ENCODE peak calls at places on chromosomes 6 and 20, in ten cellular contexts. One of them, this sample, is unnamed.

GRCh38 chr6:9606435-9607134 is 808.3 kb downstream of the TFAP2A start:
- DNase-seq in adipocyte: no peak
- DNase-seq in CD4-positive, CD25-positive, alpha-beta regulatory T cell: no peak
- DNase-seq in heart left ventricle: no peak
- DNase-seq in CD8-positive, alpha-beta memory T cell: no peak
- DNase-seq in left ventricle myocardium inferior: no peak
- DNase-seq in effector memory CD4-positive, alpha-beta T cell: no peak
- DNase-seq in mammary epithelial cell: no peak
- DNase-seq in lung: no peak
- DNase-seq in lower lobe of right lung: no peak
- DNase-seq in this sample: peak; percentile 16

GRCh38 chr20:32474009-32474716 is 111.0 kb downstream of the NOL4L start:
- DNase-seq in effector memory CD4-positive, alpha-beta T cell: no peak
- DNase-seq in adipocyte: no peak
- DNase-seq in CD8-positive, alpha-beta memory T cell: no peak
- DNase-seq in left ventricle myocardium inferior: no peak
- DNase-seq in lung: no peak
- DNase-seq in mammary epithelial cell: no peak
- DNase-seq in lower lobe of right lung: no peak
- DNase-seq in CD4-positive, CD25-positive, alpha-beta regulatory T cell: no peak
- DNase-seq in heart left ventricle: no peak
- DNase-seq in this sample: no peak

GRCh38 chr6:134549854-134550253 is 231.9 kb upstream of the SGK1 start:
- DNase-seq in heart left ventricle: no peak
- DNase-seq in effector memory CD4-positive, alpha-beta T cell: no peak
- DNase-seq in mammary epithelial cell: no peak
- DNase-seq in lung: no peak
- DNase-seq in left ventricle myocardium inferior: no peak
- DNase-seq in CD4-positive, CD25-positive, alpha-beta regulatory T cell: no peak
- DNase-seq in lower lobe of right lung: no peak
- DNase-seq in adipocyte: peak; percentile 12
- DNase-seq in CD8-positive, alpha-beta memory T cell: no peak
- DNase-seq in this sample: no peak

GRCh38 chr6:113732384-113732966 is 124.7 kb upstream of the MARCKS start:
- DNase-seq in mammary epithelial cell: no peak
- DNase-seq in lung: no peak
- DNase-seq in lower lobe of right lung: no peak
- DNase-seq in effector memory CD4-positive, alpha-beta T cell: no peak
- DNase-seq in left ventricle myocardium inferior: peak; percentile 28
- DNase-seq in CD4-positive, CD25-positive, alpha-beta regulatory T cell: no peak
- DNase-seq in CD8-positive, alpha-beta memory T cell: no peak
- DNase-seq in heart left ventricle: peak; percentile 50
- DNase-seq in adipocyte: peak; percentile 31
- DNase-seq in this sample: no peak

GRCh38 chr20:57270204-57270937 is 3.9 kb upstream of the BMP7 start:
- DNase-seq in adipocyte: no peak
- DNase-seq in CD4-positive, CD25-positive, alpha-beta regulatory T cell: no peak
- DNase-seq in heart left ventricle: no peak
- DNase-seq in lower lobe of right lung: no peak
- DNase-seq in left ventricle myocardium inferior: no peak
- DNase-seq in CD8-positive, alpha-beta memory T cell: no peak
- DNase-seq in mammary epithelial cell: no peak
- DNase-seq in lung: no peak
- DNase-seq in effector memory CD4-positive, alpha-beta T cell: no peak
- DNase-seq in this sample: no peak

GRCh38 chr6:2566048-2566447 is 184.7 kb downstream of the MYLK4 start:
- DNase-seq in CD8-positive, alpha-beta memory T cell: no peak
- DNase-seq in heart left ventricle: no peak
- DNase-seq in mammary epithelial cell: no peak
- DNase-seq in adipocyte: no peak
- DNase-seq in effector memory CD4-positive, alpha-beta T cell: no peak
- DNase-seq in left ventricle myocardium inferior: no peak
- DNase-seq in lower lobe of right lung: no peak
- DNase-seq in CD4-positive, CD25-positive, alpha-beta regulatory T cell: no peak
- DNase-seq in lung: no peak
- DNase-seq in this sample: no peak

GRCh38 chr6:30357678-30358339 is 12.9 kb downstream of the RPP21 start:
- DNase-seq in lung: no peak
- DNase-seq in left ventricle myocardium inferior: no peak
- DNase-seq in CD8-positive, alpha-beta memory T cell: peak; percentile 29
- DNase-seq in CD4-positive, CD25-positive, alpha-beta regulatory T cell: peak; percentile 59
- DNase-seq in heart left ventricle: peak; percentile 20
- DNase-seq in effector memory CD4-positive, alpha-beta T cell: peak; percentile 17
- DNase-seq in mammary epithelial cell: peak; percentile 44
- DNase-seq in lower lobe of right lung: no peak
- DNase-seq in adipocyte: peak; percentile 80
- DNase-seq in this sample: peak; percentile 78

GRCh38 chr6:10416863-10417641 is 2.2 kb upstream of the TFAP2A start:
- DNase-seq in lower lobe of right lung: peak; percentile 45
- DNase-seq in mammary epithelial cell: peak; percentile 61
- DNase-seq in effector memory CD4-positive, alpha-beta T cell: no peak
- DNase-seq in adipocyte: no peak
- DNase-seq in CD4-positive, CD25-positive, alpha-beta regulatory T cell: no peak
- DNase-seq in left ventricle myocardium inferior: no peak
- DNase-seq in CD8-positive, alpha-beta memory T cell: no peak
- DNase-seq in lung: no peak
- DNase-seq in heart left ventricle: no peak
- DNase-seq in this sample: no peak

DNA sequence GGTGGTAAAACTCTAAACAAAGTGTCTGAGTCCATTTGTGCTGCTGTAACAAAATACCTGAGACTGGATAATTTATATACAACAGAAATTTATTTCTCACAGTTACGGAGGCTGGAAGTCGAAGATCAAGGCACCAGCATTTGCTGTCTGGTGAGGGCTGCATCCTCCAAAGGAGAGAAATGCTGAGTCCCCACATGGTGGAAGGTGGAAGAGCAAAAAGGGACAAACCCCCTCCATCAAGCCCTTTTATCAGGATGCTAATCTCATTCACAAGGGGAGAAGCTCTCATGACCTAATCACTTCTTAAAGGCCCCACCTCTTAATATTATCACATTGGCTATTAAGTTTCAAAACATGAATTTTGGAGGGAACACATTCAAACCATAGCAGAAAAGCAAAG is 55.9 kb upstream of the SYNJ2 start:
- DNase-seq in lung: no peak
- DNase-seq in mammary epithelial cell: no peak
- DNase-seq in lower lobe of right lung: no peak
- DNase-seq in effector memory CD4-positive, alpha-beta T cell: no peak
- DNase-seq in CD4-positive, CD25-positive, alpha-beta regulatory T cell: no peak
- DNase-seq in adipocyte: no peak
- DNase-seq in heart left ventricle: no peak
- DNase-seq in CD8-positive, alpha-beta memory T cell: no peak
- DNase-seq in left ventricle myocardium inferior: no peak
- DNase-seq in this sample: no peak
- H3K27me3 ChIP-seq in lung: no peaks in the 10 kb centered on the region
- H3K27me3 ChIP-seq in mammary epithelial cell: no peaks in the 10 kb centered on the region
- H3K27me3 ChIP-seq in lower lobe of right lung: no peaks in the 10 kb centered on the region
- H3K27me3 ChIP-seq in effector memory CD4-positive, alpha-beta T cell: no peaks in the 10 kb centered on the region
- H3K27me3 ChIP-seq in CD4-positive, CD25-positive, alpha-beta regulatory T cell: no peaks in the 10 kb centered on the region
- H3K27me3 ChIP-seq in adipocyte: no peaks in the 10 kb centered on the region
- H3K27me3 ChIP-seq in heart left ventricle: no peaks in the 10 kb centered on the region
- H3K27me3 ChIP-seq in CD8-positive, alpha-beta memory T cell: no peaks in the 10 kb centered on the region
- H3K27me3 ChIP-seq in left ventricle myocardium inferior: no peaks in the 10 kb centered on the region
- H3K27me3 ChIP-seq in this sample: no peaks in the 10 kb centered on the region

GRCh38 chr20:63968136-63968927 is 1.4 kb downstream of the ZNF512B start:
- DNase-seq in lung: no peak
- DNase-seq in mammary epithelial cell: no peak
- DNase-seq in CD8-positive, alpha-beta memory T cell: no peak
- DNase-seq in CD4-positive, CD25-positive, alpha-beta regulatory T cell: no peak
- DNase-seq in effector memory CD4-positive, alpha-beta T cell: no peak
- DNase-seq in heart left ventricle: peak; percentile 20
- DNase-seq in left ventricle myocardium inferior: peak; percentile 12
- DNase-seq in adipocyte: no peak
- DNase-seq in lower lobe of right lung: no peak
- DNase-seq in this sample: no peak

GRCh38 chr20:63968928-63969760 is 586 bp downstream of the ZNF512B start:
- DNase-seq in CD4-positive, CD25-positive, alpha-beta regulatory T cell: peak; percentile 37
- DNase-seq in effector memory CD4-positive, alpha-beta T cell: no peak
- DNase-seq in lower lobe of right lung: no peak
- DNase-seq in left ventricle myocardium inferior: peak; percentile 20
- DNase-seq in lung: no peak
- DNase-seq in mammary epithelial cell: no peak
- DNase-seq in heart left ventricle: peak; percentile 45
- DNase-seq in CD8-positive, alpha-beta memory T cell: peak; percentile 30
- DNase-seq in adipocyte: peak; percentile 44
- DNase-seq in this sample: no peak

GRCh38 chr20:63967330-63968135 is 2.2 kb downstream of the ZNF512B start:
- DNase-seq in mammary epithelial cell: no peak
- DNase-seq in lower lobe of right lung: peak; percentile 16
- DNase-seq in adipocyte: no peak
- DNase-seq in CD8-positive, alpha-beta memory T cell: no peak
- DNase-seq in lung: no peak
- DNase-seq in heart left ventricle: peak; percentile 20
- DNase-seq in CD4-positive, CD25-positive, alpha-beta regulatory T cell: no peak
- DNase-seq in left ventricle myocardium inferior: peak; percentile 16
- DNase-seq in effector memory CD4-positive, alpha-beta T cell: no peak
- DNase-seq in this sample: no peak

GRCh38 chr20:63966172-63966943 is 3.4 kb downstream of the ZNF512B start:
- DNase-seq in heart left ventricle: peak; percentile 18
- DNase-seq in adipocyte: no peak
- DNase-seq in CD8-positive, alpha-beta memory T cell: no peak
- DNase-seq in CD4-positive, CD25-positive, alpha-beta regulatory T cell: no peak
- DNase-seq in left ventricle myocardium inferior: no peak
- DNase-seq in lower lobe of right lung: peak; percentile 32
- DNase-seq in effector memory CD4-positive, alpha-beta T cell: no peak
- DNase-seq in mammary epithelial cell: no peak
- DNase-seq in lung: no peak
- DNase-seq in this sample: no peak

GRCh38 chr20:63966944-63967322 is 2.8 kb downstream of the ZNF512B start:
- DNase-seq in heart left ventricle: no peak
- DNase-seq in lower lobe of right lung: peak; percentile 36
- DNase-seq in CD8-positive, alpha-beta memory T cell: no peak
- DNase-seq in lung: no peak
- DNase-seq in mammary epithelial cell: no peak
- DNase-seq in effector memory CD4-positive, alpha-beta T cell: no peak
- DNase-seq in left ventricle myocardium inferior: no peak
- DNase-seq in CD4-positive, CD25-positive, alpha-beta regulatory T cell: no peak
- DNase-seq in adipocyte: no peak
- DNase-seq in this sample: no peak
- H3K9me3 ChIP-seq in heart left ventricle: no peaks in the 10 kb centered on the region
- H3K9me3 ChIP-seq in lower lobe of right lung: no peaks in the 10 kb centered on the region
- H3K9me3 ChIP-seq in CD8-positive, alpha-beta memory T cell: no peaks in the 10 kb centered on the region
- H3K9me3 ChIP-seq in lung: no peaks in the 10 kb centered on the region
- H3K9me3 ChIP-seq in mammary epithelial cell: no peaks in the 10 kb centered on the region
- H3K9me3 ChIP-seq in effector memory CD4-positive, alpha-beta T cell: no peaks in the 10 kb centered on the region
- H3K9me3 ChIP-seq in left ventricle myocardium inferior: no peaks in the 10 kb centered on the region
- H3K9me3 ChIP-seq in CD4-positive, CD25-positive, alpha-beta regulatory T cell: no peaks in the 10 kb centered on the region
- H3K9me3 ChIP-seq in adipocyte: no peaks in the 10 kb centered on the region
- H3K9me3 ChIP-seq in this sample: peaks cover 37% of the 10 kb centered on the region

GRCh38 chr20:24990810-24991252 is 1.7 kb downstream of the APMAP start:
- DNase-seq in CD4-positive, CD25-positive, alpha-beta regulatory T cell: no peak
- DNase-seq in heart left ventricle: no peak
- DNase-seq in mammary epithelial cell: peak; percentile 46
- DNase-seq in CD8-positive, alpha-beta memory T cell: no peak
- DNase-seq in lower lobe of right lung: no peak
- DNase-seq in left ventricle myocardium inferior: no peak
- DNase-seq in lung: no peak
- DNase-seq in adipocyte: no peak
- DNase-seq in effector memory CD4-positive, alpha-beta T cell: no peak
- DNase-seq in this sample: no peak

GRCh38 chr20:24991897-24992419 is 593 bp downstream of the APMAP start:
- DNase-seq in lung: no peak
- DNase-seq in left ventricle myocardium inferior: no peak
- DNase-seq in effector memory CD4-positive, alpha-beta T cell: no peak
- DNase-seq in CD8-positive, alpha-beta memory T cell: peak; percentile 8
- DNase-seq in adipocyte: peak; percentile 56
- DNase-seq in mammary epithelial cell: no peak
- DNase-seq in CD4-positive, CD25-positive, alpha-beta regulatory T cell: no peak
- DNase-seq in lower lobe of right lung: peak; percentile 60
- DNase-seq in heart left ventricle: no peak
- DNase-seq in this sample: no peak

GRCh38 chr20:24993337-24994185 is 1.0 kb upstream of the APMAP start:
- DNase-seq in left ventricle myocardium inferior: no peak
- DNase-seq in lung: no peak
- DNase-seq in effector memory CD4-positive, alpha-beta T cell: no peak
- DNase-seq in lower lobe of right lung: no peak
- DNase-seq in CD4-positive, CD25-positive, alpha-beta regulatory T cell: no peak
- DNase-seq in CD8-positive, alpha-beta memory T cell: no peak
- DNase-seq in heart left ventricle: no peak
- DNase-seq in adipocyte: peak; percentile 74
- DNase-seq in mammary epithelial cell: peak; percentile 52
- DNase-seq in this sample: no peak

GRCh38 chr20:24994186-24994465 is 1.6 kb upstream of the APMAP start:
- DNase-seq in lower lobe of right lung: no peak
- DNase-seq in effector memory CD4-positive, alpha-beta T cell: no peak
- DNase-seq in heart left ventricle: no peak
- DNase-seq in left ventricle myocardium inferior: no peak
- DNase-seq in mammary epithelial cell: no peak
- DNase-seq in adipocyte: no peak
- DNase-seq in CD4-positive, CD25-positive, alpha-beta regulatory T cell: no peak
- DNase-seq in CD8-positive, alpha-beta memory T cell: no peak
- DNase-seq in lung: no peak
- DNase-seq in this sample: no peak

GRCh38 chr20:24992420-24993205 is at the start of gene APMAP:
- DNase-seq in adipocyte: peak; percentile 99
- DNase-seq in CD4-positive, CD25-positive, alpha-beta regulatory T cell: peak; percentile 95
- DNase-seq in lung: peak; percentile 96
- DNase-seq in lower lobe of right lung: peak; percentile 98
- DNase-seq in heart left ventricle: peak; percentile 97
- DNase-seq in left ventricle myocardium inferior: peak; percentile 97
- DNase-seq in mammary epithelial cell: peak; percentile 91
- DNase-seq in CD8-positive, alpha-beta memory T cell: peak; percentile 96
- DNase-seq in effector memory CD4-positive, alpha-beta T cell: peak; percentile 92
- DNase-seq in this sample: peak; percentile 78
- H3K4me1 ChIP-seq in adipocyte: peaks cover 49% of the 10 kb centered on the region
- H3K4me1 ChIP-seq in CD4-positive, CD25-positive, alpha-beta regulatory T cell: peaks cover 27% of the 10 kb centered on the region
- H3K4me1 ChIP-seq in lung: no peaks in the 10 kb centered on the region
- H3K4me1 ChIP-seq in lower lobe of right lung: peaks cover 36% of the 10 kb centered on the region
- H3K4me1 ChIP-seq in heart left ventricle: peaks cover 14% of the 10 kb centered on the region
- H3K4me1 ChIP-seq in left ventricle myocardium inferior: peaks cover 67% of the 10 kb centered on the region
- H3K4me1 ChIP-seq in mammary epithelial cell: peaks cover 27% of the 10 kb centered on the region
- H3K4me1 ChIP-seq in CD8-positive, alpha-beta memory T cell: peaks cover 60% of the 10 kb centered on the region
- H3K4me1 ChIP-seq in effector memory CD4-positive, alpha-beta T cell: peaks cover 16% of the 10 kb centered on the region
- H3K4me1 ChIP-seq in this sample: peaks cover 1% of the 10 kb centered on the region

DNA sequence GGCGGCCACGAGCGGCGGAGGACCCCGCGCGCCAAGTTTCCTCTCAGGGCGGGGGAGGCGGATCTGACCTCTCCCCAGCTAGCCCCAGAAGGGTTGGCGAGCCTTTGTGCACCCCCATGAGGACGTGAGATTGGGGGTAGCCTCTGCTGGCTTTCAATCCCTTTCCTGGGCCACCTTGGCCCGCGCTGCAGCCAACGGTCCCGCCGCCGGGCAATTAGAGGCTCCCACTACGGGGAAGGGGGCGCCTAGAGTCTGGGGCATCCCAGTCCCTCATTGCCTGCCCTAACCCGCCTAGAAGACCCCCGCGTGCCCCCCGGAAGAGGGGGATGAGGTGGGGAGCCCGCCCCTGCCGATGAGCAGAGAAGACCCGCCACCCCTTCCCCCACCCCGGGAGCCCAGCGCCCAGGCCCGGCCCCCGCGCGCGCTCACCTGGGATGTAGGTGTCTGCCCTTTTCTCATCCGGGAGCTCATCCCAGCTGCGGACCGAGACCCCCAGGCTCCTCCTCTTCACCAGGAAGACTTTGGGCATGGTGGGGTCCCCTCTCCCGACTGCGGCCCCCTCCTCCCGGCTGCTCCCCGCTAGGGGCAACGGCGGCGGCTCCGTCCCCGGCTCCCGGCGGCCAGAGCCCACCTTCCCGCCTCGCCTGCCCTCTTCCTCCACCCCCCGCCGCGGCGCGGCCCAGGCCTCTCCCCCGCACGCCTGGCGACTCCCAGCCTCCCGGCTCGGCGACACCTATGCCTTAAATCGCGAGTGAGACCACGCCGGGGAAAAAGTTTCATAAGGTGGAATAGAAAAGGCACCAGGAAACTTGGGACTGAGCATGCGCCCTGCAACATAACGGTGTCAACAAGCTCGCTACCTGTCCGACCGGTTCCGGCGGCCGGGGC is at the start of gene OVOL2:
- DNase-seq in CD4-positive, CD25-positive, alpha-beta regulatory T cell: no peak
- DNase-seq in mammary epithelial cell: peak; percentile 82
- DNase-seq in left ventricle myocardium inferior: no peak
- DNase-seq in heart left ventricle: no peak
- DNase-seq in adipocyte: no peak
- DNase-seq in lung: peak; percentile 89
- DNase-seq in effector memory CD4-positive, alpha-beta T cell: no peak
- DNase-seq in lower lobe of right lung: peak; percentile 93
- DNase-seq in CD8-positive, alpha-beta memory T cell: no peak
- DNase-seq in this sample: peak; percentile 55
- H3K27me3 ChIP-seq in CD4-positive, CD25-positive, alpha-beta regulatory T cell: peaks cover 27% of the 10 kb centered on the region
- H3K27me3 ChIP-seq in mammary epithelial cell: no peaks in the 10 kb centered on the region
- H3K27me3 ChIP-seq in left ventricle myocardium inferior: peaks cover 100% of the 10 kb centered on the region
- H3K27me3 ChIP-seq in heart left ventricle: peaks cover 64% of the 10 kb centered on the region
- H3K27me3 ChIP-seq in adipocyte: peaks cover 67% of the 10 kb centered on the region
- H3K27me3 ChIP-seq in lung: peaks cover 5% of the 10 kb centered on the region
- H3K27me3 ChIP-seq in effector memory CD4-positive, alpha-beta T cell: peaks cover 26% of the 10 kb centered on the region
- H3K27me3 ChIP-seq in lower lobe of right lung: peaks cover 77% of the 10 kb centered on the region
- H3K27me3 ChIP-seq in CD8-positive, alpha-beta memory T cell: peaks cover 24% of the 10 kb centered on the region
- H3K27me3 ChIP-seq in this sample: peaks cover 8% of the 10 kb centered on the region

This sample was measured in iPS DF 6.9.